ENCODE peak calls at places on chromosomes 6 and 20, in seven cellular contexts. K, J, O, B, G, Y and U are unnamed samples.

GRCh38 chr6:96657344-96657743 is 94.4 kb downstream of the FHL5 start:
- DNase-seq in K (no peak), J (no peak), O (no peak), B (no peak), G (no peak), Y (no peak), U (no peak)

GRCh38 chr6:147970970-147971369 is 371.7 kb upstream of the SASH1 start:
- DNase-seq in K (no peak), J (peak; percentile 12), O (no peak), B (no peak), G (no peak), Y (no peak), U (no peak)

GRCh38 chr6:116314878-116315277 is 35.1 kb upstream of the TSPYL1 start:
- DNase-seq in K (no peak), J (no peak), O (no peak), B (no peak), G (no peak), Y (no peak), U (no peak)

GRCh38 chr20:58447733-58448391 is 58.8 kb downstream of the VAPB start:
- DNase-seq in K (peak; percentile 50), J (peak; percentile 79), O (no peak), B (no peak), G (no peak), Y (no peak), U (peak; percentile 78)

GRCh38 chr6:132414761-132415160 is 13.5 kb upstream of the MOXD1 start:
- DNase-seq in K (no peak), J (no peak), O (no peak), B (no peak), G (no peak), Y (no peak), U (no peak)

GRCh38 chr6:4637691-4638433 is 138.3 kb upstream of the CDYL start:
- DNase-seq in K (peak; percentile 1), J (no peak), O (no peak), B (no peak), G (no peak), Y (no peak), U (no peak)

GRCh38 chr6:11586117-11586516 is 48.6 kb downstream of the TMEM170B start:
- DNase-seq in K (no peak), J (no peak), O (no peak), B (no peak), G (no peak), Y (no peak), U (no peak)

GRCh38 chr6:15872252-15873103 is 209.7 kb upstream of the DTNBP1 start:
- DNase-seq in K (no peak), J (no peak), O (no peak), B (no peak), G (no peak), Y (no peak), U (no peak)

GRCh38 chr6:11196511-11197174 is 35.8 kb downstream of the NEDD9 start:
- DNase-seq in K (no peak), J (no peak), O (no peak), B (no peak), G (no peak), Y (no peak), U (no peak)